ENCODE peak calls at places on chromosome 17, in ten cellular contexts. W, U, P, Z, M, F, T, L, R and V are unnamed samples.

GRCh38 chr17:82380860-82381702 is 9.5 kb downstream of the UTS2R start:
- DNase-seq in W (no peak), U (no peak), P (no peak), Z (no peak), M (no peak), F (no peak), T (no peak), L (no peak), R (no peak), V (no peak)

GRCh38 chr17:43636446-43636845 is 25.3 kb downstream of the MEOX1 start:
- DNase-seq in W (no peak), U (no peak), P (no peak), Z (no peak), M (no peak), F (no peak), T (no peak), L (no peak), R (no peak), V (no peak)

GRCh38 chr17:2218426-2218825 is 85.2 kb downstream of the SMG6 start:
- DNase-seq in W (no peak), U (no peak), P (no peak), Z (no peak), M (no peak), F (no peak), T (no peak), L (no peak), R (no peak), V (no peak)

GRCh38 chr17:19897901-19898300 is 30.2 kb upstream of the ULK2 start:
- DNase-seq in W (no peak), U (no peak), P (no peak), Z (no peak), M (no peak), F (no peak), T (no peak), L (peak), R (no peak), V (no peak)

GRCh38 chr17:72416905-72417304 is 296.1 kb downstream of the SOX9 start:
- DNase-seq in W (no peak), U (no peak), P (no peak), Z (no peak), M (no peak), F (no peak), T (no peak), L (no peak), R (no peak), V (no peak)

GRCh38 chr17:14302421-14303099 is 1.7 kb downstream of the HS3ST3B1 start:
- DNase-seq in W (peak), U (peak), P (peak), Z (peak), M (peak), F (peak), T (peak), L (peak), R (peak), V (peak)

GRCh38 chr17:39205112-39205526 is 5.0 kb downstream of the RPL19 start:
- DNase-seq in W (no peak), U (no peak), P (no peak), Z (no peak), M (no peak), F (no peak), T (no peak), L (no peak), R (no peak), V (no peak)

GRCh38 chr17:78142113-78142861 is 3.9 kb upstream of the C17orf99 start:
- DNase-seq in W (no peak), U (no peak), P (no peak), Z (no peak), M (no peak), F (no peak), T (peak), L (peak), R (no peak), V (no peak)

GRCh38 chr17:73342057-73342522 is 30.3 kb upstream of the CDC42EP4 start:
- DNase-seq in W (peak), U (no peak), P (no peak), Z (no peak), M (no peak), F (no peak), T (no peak), L (peak), R (peak), V (no peak)

GRCh38 chr17:72554508-72554907 is 433.7 kb downstream of the SOX9 start:
- DNase-seq in W (no peak), U (no peak), P (no peak), Z (no peak), M (no peak), F (no peak), T (no peak), L (no peak), R (no peak), V (no peak)

GRCh38 chr17:21041753-21042433 is 918 bp downstream of the USP22 start:
- DNase-seq in W (peak), U (peak), P (peak), Z (peak), M (peak), F (peak), T (peak), L (peak), R (peak), V (peak)

GRCh38 chr17:38898291-38898679 is 27.1 kb upstream of the LASP1NB start:
- DNase-seq in W (no peak), U (no peak), P (peak), Z (no peak), M (no peak), F (no peak), T (no peak), L (no peak), R (no peak), V (peak)

GRCh38 chr17:53721101-53721500 is 101.6 kb upstream of the KIF2B start:
- DNase-seq in W (no peak), U (no peak), P (no peak), Z (no peak), M (no peak), F (no peak), T (no peak), L (no peak), R (no peak), V (no peak)

GRCh38 chr17:67129283-67129682 is 84.9 kb downstream of the CACNG1 start:
- DNase-seq in W (no peak), U (no peak), P (no peak), Z (no peak), M (no peak), F (no peak), T (no peak), L (no peak), R (no peak), V (no peak)

GRCh38 chr17:60128171-60128859 is 21.5 kb upstream of the CA4 start:
- DNase-seq in W (no peak), U (no peak), P (no peak), Z (no peak), M (no peak), F (no peak), T (no peak), L (no peak), R (no peak), V (no peak)

GRCh38 chr17:32648450-32648849 is 161.7 kb downstream of the CDK5R1 start:
- DNase-seq in W (no peak), U (no peak), P (no peak), Z (no peak), M (no peak), F (no peak), T (no peak), L (no peak), R (no peak), V (no peak)

GRCh38 chr17:42459983-42460300 is 1.3 kb downstream of the ATP6V0A1 start:
- DNase-seq in W (no peak), U (no peak), P (peak), Z (no peak), M (no peak), F (no peak), T (no peak), L (peak), R (no peak), V (no peak)

GRCh38 chr17:66177048-66177447 is 14.9 kb downstream of the CEP112 start:
- DNase-seq in W (no peak), U (no peak), P (no peak), Z (no peak), M (no peak), F (no peak), T (no peak), L (no peak), R (no peak), V (no peak)

GRCh38 chr17:71985111-71986039 is 135.4 kb upstream of the SOX9 start:
- DNase-seq in W (no peak), U (no peak), P (no peak), Z (no peak), M (no peak), F (no peak), T (no peak), L (no peak), R (no peak), V (no peak)

GRCh38 chr17:49951362-49952080 is 17.5 kb upstream of the DLX4 start:
- DNase-seq in W (no peak), U (no peak), P (no peak), Z (no peak), M (no peak), F (no peak), T (no peak), L (no peak), R (no peak), V (no peak)

GRCh38 chr17:67610061-67610460 is 107.7 kb upstream of the NOL11 start:
- DNase-seq in W (no peak), U (no peak), P (no peak), Z (no peak), M (no peak), F (no peak), T (no peak), L (no peak), R (no peak), V (no peak)

GRCh38 chr17:42101513-42102292 is 3.4 kb upstream of the ZNF385C start:
- DNase-seq in W (peak), U (peak), P (no peak), Z (peak), M (peak), F (peak), T (no peak), L (peak), R (peak), V (peak)

GRCh38 chr17:58569216-58569615 is 54.8 kb upstream of the MTMR4 start:
- DNase-seq in W (no peak), U (no peak), P (no peak), Z (no peak), M (no peak), F (no peak), T (no peak), L (no peak), R (no peak), V (no peak)

GRCh38 chr17:68482576-68483001 is 25.3 kb upstream of the WIPI1 start:
- DNase-seq in W (no peak), U (no peak), P (no peak), Z (no peak), M (no peak), F (no peak), T (no peak), L (no peak), R (no peak), V (no peak)

GRCh38 chr17:35188111-35188510 is 6.1 kb downstream of the SLC35G3 start:
- DNase-seq in W (no peak), U (no peak), P (no peak), Z (no peak), M (no peak), F (no peak), T (no peak), L (no peak), R (no peak), V (peak)

GRCh38 chr17:64130559-64131001 is 636 bp upstream of the ERN1 start:
- DNase-seq in W (no peak), U (peak), P (no peak), Z (peak), M (no peak), F (no peak), T (peak), L (peak), R (peak), V (no peak)